ENCODE peak calls at places on chromosomes 6 and 20, in five cellular contexts. T, N, B, F and S are unnamed samples.

GRCh38 chr6:55898342-55898741 is 23.0 kb upstream of the BMP5 start:
- DNase-seq in T (no peak), N (no peak), B (no peak), F (no peak), S (no peak)

GRCh38 chr6:92911301-92911700 is 508.1 kb downstream of the EPHA7 start:
- DNase-seq in T (no peak), N (no peak), B (no peak), F (no peak), S (no peak)

GRCh38 chr6:96520851-96521115 is 823 bp upstream of the UFL1 start:
- DNase-seq in T (no peak), N (no peak), B (no peak), F (no peak), S (no peak)

GRCh38 chr6:53524455-53524815 is 20.5 kb downstream of the GCLC start:
- DNase-seq in T (no peak), N (no peak), B (no peak), F (no peak), S (no peak)

GRCh38 chr6:76682842-76683241 is 610.4 kb upstream of the IMPG1 start:
- DNase-seq in T (peak), N (no peak), B (no peak), F (no peak), S (no peak)

GRCh38 chr6:158174514-158174913 is 6.4 kb downstream of the GTF2H5 start:
- DNase-seq in T (no peak), N (no peak), B (no peak), F (no peak), S (no peak)

GRCh38 chr20:57793421-57793820 is 83.6 kb upstream of the PMEPA1 start:
- DNase-seq in T (no peak), N (no peak), B (no peak), F (no peak), S (no peak)

GRCh38 chr6:170286246-170286933 is 4.5 kb downstream of the DLL1 start:
- DNase-seq in T (no peak), N (peak), B (peak), F (no peak), S (no peak)

GRCh38 chr20:54197621-54198604 is 10.0 kb upstream of the PFDN4 start:
- DNase-seq in T (no peak), N (no peak), B (no peak), F (peak), S (no peak)

GRCh38 chr6:35024601-35025054 is 116.5 kb downstream of the TCP11 start:
- DNase-seq in T (peak), N (no peak), B (peak), F (no peak), S (peak)

GRCh38 chr6:138194221-138194620 is 24.1 kb downstream of the PBOV1 start:
- DNase-seq in T (no peak), N (no peak), B (peak), F (no peak), S (no peak)

GRCh38 chr6:28218312-28219248 is 6.5 kb upstream of the ZSCAN9 start:
- DNase-seq in T (no peak), N (peak), B (peak), F (peak), S (no peak)

GRCh38 chr6:4665489-4666417 is 110.5 kb upstream of the CDYL start:
- DNase-seq in T (no peak), N (no peak), B (no peak), F (no peak), S (no peak)

GRCh38 chr6:21885532-21886089 is 292.1 kb downstream of the SOX4 start:
- DNase-seq in T (no peak), N (no peak), B (no peak), F (no peak), S (no peak)

GRCh38 chr6:47188588-47189021 is 121.1 kb downstream of the TNFRSF21 start:
- DNase-seq in T (peak), N (no peak), B (peak), F (no peak), S (no peak)

GRCh38 chr6:151494235-151494950 is 576 bp downstream of the CCDC170 start:
- DNase-seq in T (no peak), N (no peak), B (no peak), F (no peak), S (no peak)
- H3K27ac ChIP-seq in T (no peak), N (peak), B (peak), F (peak), S (no peak)

GRCh38 chr20:51350941-51351631 is 191.4 kb downstream of the NFATC2 start:
- DNase-seq in T (no peak), N (no peak), B (no peak), F (no peak), S (no peak)
- TF ChIP-seq POLR2AphosphoS5 in T (no peak), N (no peak), B (no peak), F (no peak), S (no peak)

GRCh38 chr20:19881080-19881840 is 123.2 kb downstream of the RIN2 start:
- DNase-seq in T (no peak), N (no peak), B (no peak), F (no peak), S (no peak)

GRCh38 chr20:19875746-19876145 is 117.7 kb downstream of the RIN2 start:
- DNase-seq in T (no peak), N (no peak), B (no peak), F (no peak), S (no peak)

GRCh38 chr20:19874328-19874727 is 116.3 kb downstream of the RIN2 start:
- DNase-seq in T (no peak), N (no peak), B (no peak), F (no peak), S (no peak)

GRCh38 chr20:19880256-19881079 is 122.4 kb downstream of the RIN2 start:
- DNase-seq in T (peak), N (no peak), B (no peak), F (no peak), S (peak)

DNA sequence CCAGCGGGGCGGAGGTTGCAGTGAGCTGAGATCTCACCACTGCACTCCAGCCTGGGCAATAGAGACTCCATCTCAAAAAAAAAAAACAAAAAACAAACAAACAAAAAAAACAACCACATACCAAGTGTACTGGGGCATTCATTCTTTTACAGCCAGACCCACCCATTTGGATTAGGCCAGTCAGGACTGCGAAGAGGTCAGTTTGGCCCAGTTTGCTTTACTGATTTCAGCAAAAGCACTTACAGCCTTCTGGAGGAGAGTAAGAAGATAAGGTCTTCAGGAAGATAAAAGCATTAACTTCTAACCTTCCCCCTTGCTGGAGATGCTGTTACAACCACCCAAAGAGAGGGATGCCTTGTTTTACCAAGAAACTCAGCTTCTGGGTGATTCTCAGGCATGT is 118.8 kb downstream of the RIN2 start:
- DNase-seq in T (no peak), N (no peak), B (no peak), F (no peak), S (no peak)
- H3K27ac ChIP-seq in T (no peak), N (no peak), B (peak), F (peak), S (peak)

GRCh38 chr20:50594591-50595432 is 84.6 kb downstream of the PTPN1 start:
- DNase-seq in T (no peak), N (no peak), B (no peak), F (no peak), S (no peak)
- TF ChIP-seq POLR2AphosphoS5 in T (no peak), N (no peak), B (no peak), F (no peak), S (peak)